ENCODE peak calls at places on chromosomes 4 and X, in eight cellular contexts. C is fibroblast of the aortic adventitia; S is body of pancreas; O is M059J; T is stimulated activated CD4-positive, alpha-beta T cell treated with anti-CD3 and anti-CD28 coated beads, Interleukin-2, amount 100 ng/mL, for 48 hours; N is HTR-8/SVneo; R is NCI-H146; U is kidney. Q is an unnamed sample.

GRCh38 chr4:23582671-23583070 is 307.2 kb downstream of the PPARGC1A start:
- DNase-seq in C (no peak), S (no peak), O (no peak), T (no peak), N (no peak), R (no peak), U (no peak), Q (no peak)

GRCh38 chr4:189374176-189374575 is 566.5 kb upstream of the FRG1 start:
- DNase-seq in C (no peak), S (no peak), O (no peak), T (no peak), N (no peak), R (no peak), U (no peak), Q (no peak)

GRCh38 chr4:83267121-83267834 is 17.3 kb downstream of the COQ2 start:
- DNase-seq in C (peak; percentile 88), S (no peak), O (peak; percentile 80), T (no peak), N (no peak), R (no peak), U (no peak), Q (peak; percentile 87)

GRCh38 chrX:39866229-39866628 is 231.5 kb downstream of the BCOR start:
- DNase-seq in C (no peak), S (no peak), O (no peak), T (no peak), N (no peak), R (peak; percentile 11), U (no peak), Q (no peak)

GRCh38 chrX:24110049-24110448 is 39.5 kb upstream of the ZFX start:
- DNase-seq in C (no peak), S (no peak), O (no peak), T (no peak), N (no peak), R (peak; percentile 29), U (no peak), Q (no peak)

GRCh38 chr4:47933798-47934197 is 19.4 kb upstream of the NFXL1 start:
- DNase-seq in C (peak; percentile 81), S (no peak), O (peak; percentile 36), T (no peak), N (peak; percentile 32), R (peak; percentile 37), U (no peak), Q (peak; percentile 59)

GRCh38 chrX:111376897-111377601 is 34.9 kb downstream of the DCX start:
- DNase-seq in C (no peak), S (no peak), O (no peak), T (no peak), N (no peak), R (peak; percentile 84), U (no peak), Q (no peak)

GRCh38 chr4:161629694-161630441 is 533.9 kb downstream of the FSTL5 start:
- DNase-seq in C (no peak), S (no peak), O (peak; percentile 89), T (no peak), N (peak; percentile 25), R (no peak), U (no peak), Q (peak; percentile 83)

GRCh38 chrX:41459714-41460113 is 12.6 kb downstream of the NYX start:
- DNase-seq in C (peak; percentile 25), S (no peak), O (no peak), T (no peak), N (no peak), R (no peak), U (no peak), Q (no peak)

GRCh38 chr4:30429813-30430466 is 290.2 kb upstream of the PCDH7 start:
- DNase-seq in C (peak; percentile 74), S (no peak), O (peak; percentile 39), T (no peak), N (peak; percentile 18), R (no peak), U (no peak), Q (peak; percentile 56)

GRCh38 chr4:139715721-139716391 is 50.2 kb downstream of the MGST2 start:
- DNase-seq in C (peak; percentile 11), S (no peak), O (no peak), T (no peak), N (no peak), R (no peak), U (no peak), Q (peak; percentile 35)

GRCh38 chrX:129981207-129981553 is 1.3 kb upstream of the BCORL1 start:
- DNase-seq in C (no peak), S (no peak), O (no peak), T (no peak), N (no peak), R (no peak), U (no peak), Q (no peak)

GRCh38 chr4:112315446-112315845 is 18.3 kb downstream of the ALPK1 start:
- DNase-seq in C (no peak), S (no peak), O (no peak), T (no peak), N (no peak), R (no peak), U (no peak), Q (no peak)

GRCh38 chr4:77714514-77714913 is 104.7 kb downstream of the CNOT6L start:
- DNase-seq in C (no peak), S (no peak), O (no peak), T (no peak), N (no peak), R (no peak), U (no peak), Q (no peak)

GRCh38 chr4:38842998-38843397 is 13.6 kb downstream of the TLR6 start:
- DNase-seq in C (no peak), S (no peak), O (no peak), T (no peak), N (no peak), R (no peak), U (no peak), Q (no peak)

GRCh38 chrX:139905743-139906142 is 27.1 kb downstream of the ATP11C start:
- DNase-seq in C (no peak), S (no peak), O (no peak), T (no peak), N (no peak), R (no peak), U (no peak), Q (no peak)

Q was measured in astrocyte of the hippocampus.